ENCODE peak calls at places on chromosomes 4 and X, in six cellular contexts. V, P, X, J, W and F are unnamed samples. For H4K20me1, the result is how much of the 10 kb centered on the place peaks cover.

GRCh38 chrX:132520792-132521191 is 32.0 kb upstream of the MBNL3 start:
- DNase-seq in V (no peak), P (no peak), X (no peak), J (no peak), W (no peak), F (no peak)

GRCh38 chr4:151541438-151542071 is 132.6 kb downstream of the FHIP1A start:
- DNase-seq in V (no peak), P (peak), X (no peak), J (no peak), W (peak), F (no peak)

GRCh38 chrX:119541188-119541587 is 24.0 kb downstream of the STEEP1 start:
- DNase-seq in V (no peak), P (peak), X (no peak), J (peak), W (no peak), F (no peak)

GRCh38 chr4:8915201-8916200 is 43.9 kb upstream of the HMX1 start:
- DNase-seq in V (peak), P (no peak), X (no peak), J (no peak), W (no peak), F (no peak)

GRCh38 chrX:55452825-55453124 is 848 bp downstream of the MAGEH1 start:
- DNase-seq in V (no peak), P (no peak), X (peak), J (no peak), W (no peak), F (peak)

GRCh38 chrX:135416546-135416945 is 5.2 kb upstream of the SMIM10L2A start:
- DNase-seq in V (no peak), P (no peak), X (no peak), J (no peak), W (peak), F (no peak)

GRCh38 chrX:39427492-39428289 is 626.4 kb downstream of the MID1IP1 start:
- DNase-seq in V (no peak), P (peak), X (no peak), J (no peak), W (peak), F (no peak)

GRCh38 chr4:20272411-20272872 is 20.7 kb downstream of the SLIT2 start:
- DNase-seq in V (no peak), P (peak), X (no peak), J (no peak), W (no peak), F (no peak)

GRCh38 chr4:55635282-55635681 is 816 bp downstream of the NMU start:
- DNase-seq in V (no peak), P (no peak), X (no peak), J (peak), W (no peak), F (no peak)

GRCh38 chr4:77697860-77698599 is 92.4 kb downstream of the CXCL13 start:
- DNase-seq in V (no peak), P (peak), X (peak), J (peak), W (peak), F (no peak)

GRCh38 chr4:75302648-75303047 is 211.6 kb downstream of the RCHY1 start:
- DNase-seq in V (no peak), P (no peak), X (peak), J (no peak), W (no peak), F (no peak)

GRCh38 chr4:6267573-6267972 is 2.1 kb upstream of the WFS1 start:
- DNase-seq in V (no peak), P (no peak), X (peak), J (no peak), W (no peak), F (no peak)

GRCh38 chrX:154727418-154728323 is 23.2 kb downstream of the GAB3 start:
- DNase-seq in V (no peak), P (peak), X (no peak), J (no peak), W (peak), F (no peak)

GRCh38 chrX:123408856-123409737 is 225.0 kb downstream of the GRIA3 start:
- DNase-seq in V (no peak), P (no peak), X (no peak), J (no peak), W (no peak), F (peak)

GRCh38 chrX:53089224-53089842 is 4.6 kb upstream of the KANTR start:
- DNase-seq in V (no peak), P (peak), X (peak), J (no peak), W (peak), F (peak)

GRCh38 chr4:154292589-154292988 is 199.0 kb downstream of the DCHS2 start:
- DNase-seq in V (no peak), P (no peak), X (peak), J (no peak), W (no peak), F (no peak)

DNA sequence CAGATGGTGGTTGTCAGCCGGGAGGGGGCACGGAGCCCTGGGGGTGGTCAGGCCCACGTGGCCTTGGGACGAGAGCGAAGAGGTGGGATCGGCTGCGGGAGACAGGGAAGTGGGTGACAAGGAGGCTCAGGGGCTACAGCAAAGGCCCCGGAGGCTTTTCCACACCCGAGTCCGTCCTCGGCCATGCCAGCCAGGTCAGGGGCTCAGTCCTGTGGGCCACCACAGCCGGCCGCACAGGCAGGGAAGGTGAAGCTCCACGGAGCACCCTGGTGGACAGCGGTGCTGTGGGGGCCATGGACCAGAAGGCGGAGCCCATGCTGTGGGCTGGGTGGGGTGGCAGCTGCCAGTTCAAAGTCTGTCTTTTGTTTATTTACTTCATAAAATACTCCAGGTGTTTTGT is 18.5 kb downstream of the PCGF3 start:
- DNase-seq in V (no peak), P (no peak), X (no peak), J (no peak), W (no peak), F (no peak)
- H4K20me1 ChIP-seq in V (under half), P (half or more), X (under half), J (under half), W (under half), F (under half)

GRCh38 chr4:2859514-2859913 is 15.9 kb downstream of the ADD1 start:
- DNase-seq in V (no peak), P (no peak), X (peak), J (no peak), W (no peak), F (no peak)
- H4K20me1 ChIP-seq in V (under half), P (half or more), X (half or more), J (under half), W (under half), F (under half)

DNA sequence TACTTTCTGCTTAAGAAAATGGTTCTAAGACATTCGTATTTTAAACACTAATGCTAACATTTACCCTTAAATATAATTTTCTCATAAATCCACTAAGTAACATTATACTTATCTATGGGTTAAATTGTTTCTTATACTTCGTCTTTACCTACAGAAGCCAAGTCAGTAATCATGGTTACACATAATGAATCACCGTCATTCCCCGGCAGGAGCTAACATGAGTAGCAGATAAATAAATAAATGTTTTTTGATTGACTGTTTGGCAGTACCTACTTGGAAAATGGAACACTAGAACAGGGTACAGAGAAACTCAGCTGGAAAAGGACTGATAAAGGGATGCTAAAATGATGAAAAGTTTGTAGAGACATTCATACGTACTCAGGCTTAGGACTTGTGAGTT is 430.4 kb downstream of the ACTRT1 start:
- DNase-seq in V (no peak), P (no peak), X (no peak), J (no peak), W (no peak), F (no peak)
- H4K20me1 ChIP-seq in V (under half), P (under half), X (under half), J (under half), W (under half), F (under half)

DNA sequence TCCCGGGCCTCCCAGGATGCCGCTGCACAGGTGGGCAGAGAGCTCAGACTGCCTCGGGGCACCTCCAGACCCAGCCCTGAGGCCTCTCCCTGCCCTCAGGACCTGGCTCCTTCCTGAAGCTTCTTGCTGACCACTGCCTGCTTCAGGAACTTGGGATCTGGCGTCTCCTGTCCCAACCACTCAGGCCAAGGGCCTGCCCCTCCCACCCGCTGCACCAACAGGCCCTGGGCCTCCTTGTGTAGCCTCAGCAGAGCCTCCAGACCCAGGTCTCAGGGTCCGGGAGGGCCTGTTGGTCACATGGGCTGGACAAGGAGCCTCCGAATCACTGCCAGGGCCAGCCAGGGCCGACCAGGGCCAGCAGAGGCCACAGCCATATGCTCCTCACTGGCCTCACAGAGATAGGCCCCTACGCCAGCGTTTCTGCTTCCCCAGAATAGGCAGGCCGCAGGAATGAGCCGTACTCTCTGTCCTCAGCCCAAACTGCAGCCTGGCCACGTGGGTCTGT is 2.8 kb downstream of the MXD4 start:
- DNase-seq in V (no peak), P (no peak), X (no peak), J (no peak), W (no peak), F (no peak)
- H4K20me1 ChIP-seq in V (under half), P (half or more), X (under half), J (under half), W (under half), F (under half)